ENCODE peak calls at places on chromosomes 13 and 19, in four cellular contexts. O, L, R and V are unnamed samples.

GRCh38 chr13:49627831-49628652 is at the start of gene ARL11:
- DNase-seq in O (peak), L (peak), R (peak), V (peak)

GRCh38 chr13:28751210-28751935 is 32.6 kb upstream of the SLC46A3 start:
- DNase-seq in O (no peak), L (no peak), R (no peak), V (no peak)

GRCh38 chr19:16139752-16140151 is 3.7 kb upstream of the HSH2D start:
- DNase-seq in L (no peak), O (no peak), R (no peak), V (no peak)

GRCh38 chr19:40280608-40281221 is 4.4 kb downstream of the AKT2 start:
- DNase-seq in O (no peak), L (peak), R (no peak), V (no peak)

GRCh38 chr19:53546766-53547541 is 9.0 kb downstream of the ZNF331 start:
- DNase-seq in L (no peak), O (no peak), R (no peak), V (no peak)

GRCh38 chr19:28829762-28830161 is 383.2 kb downstream of the UQCRFS1 start:
- DNase-seq in R (no peak), O (no peak), L (no peak), V (no peak)

GRCh38 chr19:46494115-46494935 is 1.3 kb downstream of the PNMA8B start:
- DNase-seq in L (no peak), R (no peak), O (no peak), V (no peak)

GRCh38 chr13:51246411-51247298 is 24.5 kb downstream of the FAM124A start:
- DNase-seq in R (no peak), L (no peak), O (no peak), V (no peak)

GRCh38 chr19:1080360-1081161 is 13.6 kb downstream of the ARHGAP45 start:
- DNase-seq in O (no peak), R (no peak), L (no peak), V (no peak)

GRCh38 chr13:112065867-112066623 is 904 bp upstream of the SOX1 start:
- DNase-seq in R (no peak), L (no peak), O (no peak), V (no peak)

GRCh38 chr19:50869479-50869878 is 3.8 kb upstream of the KLK2 start:
- DNase-seq in L (no peak), R (no peak), O (no peak), V (no peak)

GRCh38 chr13:61036715-61037114 is 378.9 kb downstream of the PCDH20 start:
- DNase-seq in R (no peak), O (no peak), L (no peak), V (no peak)

GRCh38 chr13:77859450-77859849 is 59.2 kb downstream of the EDNRB start:
- DNase-seq in R (no peak), L (no peak), O (no peak), V (no peak)

GRCh38 chr19:56120371-56121179 is 520 bp downstream of the ZNF787 start:
- DNase-seq in L (peak), O (peak), R (peak), V (peak)

GRCh38 chr19:3862826-3863500 is 5.9 kb downstream of the ZFR2 start:
- DNase-seq in L (no peak), O (no peak), R (no peak), V (no peak)